ENCODE peak calls at places on chromosomes 11 and 22, in ten cellular contexts. F, Z, D, L, Y, S, R, E, U and T are unnamed samples.

GRCh38 chr11:46361283-46362145 is 14.3 kb downstream of the DGKZ start:
- DNase-seq in F (no peak), Z (no peak), D (peak; percentile 98), L (no peak), Y (no peak), S (peak; percentile 72), R (peak; percentile 47), E (no peak), U (peak; percentile 78), T (peak; percentile 87)

GRCh38 chr11:27208846-27209245 is 154.2 kb downstream of the CCDC34 start:
- DNase-seq in F (no peak), Z (no peak), D (no peak), L (no peak), Y (no peak), S (no peak), R (no peak), E (no peak), U (no peak), T (no peak)

GRCh38 chr11:93732237-93732892 is 8.9 kb downstream of the TAF1D start:
- DNase-seq in F (no peak), Z (no peak), D (no peak), L (no peak), Y (no peak), S (no peak), R (no peak), E (no peak), U (no peak), T (no peak)

GRCh38 chr22:23306926-23307325 is 126.6 kb downstream of the BCR start:
- DNase-seq in F (no peak), Z (no peak), D (no peak), L (no peak), Y (no peak), S (no peak), R (no peak), E (no peak), U (no peak), T (no peak)

GRCh38 chr22:48444320-48445112 is 1383.2 kb downstream of the BRD1 start:
- DNase-seq in F (no peak), Z (no peak), D (no peak), L (no peak), Y (no peak), S (no peak), R (no peak), E (no peak), U (no peak), T (peak; percentile 37)

GRCh38 chr11:76782526-76783293 is 446 bp upstream of the TSKU start:
- DNase-seq in F (peak; percentile 89), Z (peak; percentile 89), D (peak; percentile 99), L (peak; percentile 97), Y (peak; percentile 98), S (peak; percentile 98), R (peak; percentile 95), E (peak; percentile 97), U (peak; percentile 95), T (peak; percentile 98)

GRCh38 chr11:117831661-117832415 is 7.3 kb upstream of the FXYD2 start:
- DNase-seq in F (no peak), Z (no peak), D (peak; percentile 34), L (no peak), Y (no peak), S (no peak), R (no peak), E (no peak), U (no peak), T (no peak)

GRCh38 chr22:50253046-50253580 is 2.0 kb upstream of the HDAC10 start:
- DNase-seq in F (no peak), Z (no peak), D (no peak), L (no peak), Y (no peak), S (no peak), R (no peak), E (no peak), U (no peak), T (no peak)

GRCh38 chr11:7564803-7565202 is 51.0 kb downstream of the PPFIBP2 start:
- DNase-seq in F (no peak), Z (no peak), D (no peak), L (peak; percentile 48), Y (no peak), S (no peak), R (no peak), E (no peak), U (no peak), T (no peak)

GRCh38 chr11:125331357-125331756 is 164.7 kb downstream of the FEZ1 start:
- DNase-seq in F (no peak), Z (no peak), D (no peak), L (no peak), Y (no peak), S (no peak), R (no peak), E (no peak), U (no peak), T (no peak)

GRCh38 chr11:73353422-73353821 is 22.8 kb upstream of the RELT start:
- DNase-seq in F (no peak), Z (no peak), D (no peak), L (no peak), Y (no peak), S (no peak), R (no peak), E (no peak), U (no peak), T (no peak)

GRCh38 chr11:36333897-36334296 is 37.8 kb downstream of the PRR5L start:
- DNase-seq in F (no peak), Z (peak; percentile 40), D (no peak), L (no peak), Y (peak; percentile 92), S (peak; percentile 53), R (peak; percentile 80), E (no peak), U (no peak), T (no peak)

GRCh38 chr11:107102692-107103463 is 84.6 kb upstream of the GUCY1A2 start:
- DNase-seq in F (no peak), Z (no peak), D (no peak), L (no peak), Y (peak; percentile 11), S (no peak), R (no peak), E (no peak), U (no peak), T (no peak)

DNA sequence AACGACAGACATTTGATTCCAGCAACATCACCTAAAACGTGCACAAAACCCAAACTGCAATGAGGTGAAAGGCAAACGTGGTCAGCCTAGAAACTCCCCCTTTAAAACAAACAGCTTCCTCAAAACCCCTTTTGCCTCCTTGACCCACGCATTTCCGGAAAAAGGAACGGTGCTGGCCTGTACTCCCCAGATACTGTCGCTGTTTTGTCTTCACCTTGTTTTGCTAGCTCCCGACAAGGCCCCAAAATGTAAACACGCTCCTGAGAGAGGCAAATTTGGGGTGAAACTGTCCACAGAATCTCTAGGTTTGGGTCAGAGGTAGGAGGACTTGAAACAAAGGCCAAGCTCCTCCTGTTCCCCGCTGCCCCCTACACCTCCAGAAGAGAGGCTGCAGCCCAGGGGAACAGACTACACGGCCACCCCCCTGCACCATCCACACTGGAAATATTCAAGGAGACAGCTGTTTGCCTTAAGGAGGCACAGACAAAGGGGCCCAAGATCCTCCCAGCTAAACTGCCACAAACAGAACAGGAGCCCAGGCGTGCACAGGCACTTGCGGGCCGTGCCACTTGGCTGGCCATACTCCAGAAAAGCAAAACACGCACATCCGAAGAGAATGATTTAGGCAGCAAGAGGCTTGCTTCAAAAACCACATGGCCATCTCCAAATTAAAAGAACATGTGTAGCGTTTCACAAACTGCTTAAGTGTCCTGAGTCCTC is 160.6 kb upstream of the GRK3 start:
- DNase-seq in F (no peak), Z (peak; percentile 21), D (peak; percentile 95), L (no peak), Y (peak; percentile 75), S (peak; percentile 41), R (peak; percentile 77), E (no peak), U (peak; percentile 36), T (no peak)
- TF ChIP-seq CTCF in F (no peak), Z (no peak), D (no peak), L (no peak), Y (no peak), S (no peak), R (no peak), E (no peak), U (no peak), T (no peak)

GRCh38 chr11:100010393-100010792 is 676.7 kb upstream of the ARHGAP42 start:
- DNase-seq in F (no peak), Z (no peak), D (no peak), L (no peak), Y (peak; percentile 59), S (no peak), R (no peak), E (no peak), U (no peak), T (no peak)
- TF ChIP-seq CTCF in F (peak; percentile 29), Z (peak; percentile 50), D (no peak), L (no peak), Y (peak; percentile 61), S (no peak), R (no peak), E (no peak), U (no peak), T (no peak)

DNA sequence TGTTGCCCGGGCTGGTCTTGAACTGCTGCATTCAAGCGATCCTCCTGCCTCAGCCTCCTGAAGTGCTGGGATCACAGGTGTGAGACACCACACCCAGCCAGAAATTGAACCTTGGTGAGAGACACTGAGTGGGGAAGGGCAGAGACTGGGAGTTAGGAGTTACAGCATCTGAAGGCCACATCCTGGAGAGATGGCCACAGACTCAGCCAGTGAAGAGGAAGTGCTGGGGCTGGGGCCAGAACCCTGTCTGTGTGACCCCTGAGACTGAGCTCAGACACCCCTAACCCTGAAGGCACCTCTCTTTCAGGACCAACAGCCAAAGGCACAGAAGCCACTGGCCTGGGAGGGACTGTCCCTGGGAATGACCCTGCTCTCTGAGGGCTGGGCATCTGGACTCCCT is 33.8 kb downstream of the TXN2 start:
- DNase-seq in F (no peak), Z (no peak), D (no peak), L (no peak), Y (no peak), S (no peak), R (no peak), E (no peak), U (no peak), T (no peak)
- TF ChIP-seq CTCF in F (no peak), Z (no peak), D (no peak), L (no peak), Y (no peak), S (no peak), R (no peak), E (no peak), U (no peak), T (no peak)

DNA sequence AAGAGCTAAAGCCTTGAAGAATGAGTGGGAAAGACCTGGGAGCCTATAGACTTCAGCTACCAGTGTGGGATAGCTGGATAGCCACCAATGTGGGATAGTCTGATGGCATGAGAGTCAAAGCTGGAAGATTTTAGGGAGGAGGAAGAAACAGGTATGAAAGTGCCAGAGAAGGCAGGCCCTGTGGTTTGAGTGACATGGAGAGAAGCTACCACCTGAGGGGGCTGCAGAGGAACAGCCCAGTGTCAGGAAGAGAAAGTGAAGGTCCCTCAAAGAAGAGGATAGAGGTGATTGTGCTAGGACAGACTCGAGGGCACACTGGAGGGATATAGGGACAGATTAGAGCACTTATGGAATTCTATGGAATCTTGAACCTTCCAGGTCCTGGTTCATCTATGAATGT is 23.1 kb upstream of the PAX6 start:
- DNase-seq in F (no peak), Z (no peak), D (no peak), L (no peak), Y (peak; percentile 53), S (no peak), R (no peak), E (no peak), U (no peak), T (no peak)
- TF ChIP-seq CTCF in F (no peak), Z (no peak), D (no peak), L (no peak), Y (peak; percentile 61), S (no peak), R (no peak), E (no peak), U (no peak), T (no peak)

GRCh38 chr11:86632499-86633269 is 39.7 kb downstream of the ME3 start:
- DNase-seq in F (no peak), Z (peak; percentile 92), D (peak; percentile 76), L (peak; percentile 90), Y (peak; percentile 39), S (peak; percentile 99), R (peak; percentile 98), E (peak; percentile 84), U (peak; percentile 17), T (no peak)
- TF ChIP-seq CTCF in F (no peak), Z (peak; percentile 28), D (peak; percentile 20), L (peak; percentile 70), Y (peak; percentile 59), S (no peak), R (peak; percentile 13), E (peak; percentile 21), U (peak; percentile 55), T (peak; percentile 79)